ENCODE peak calls at places on chromosomes 12 and 14, in six cellular contexts. U is GM23248, M is HCT116, K is SK-N-SH, R is hepatocyte, E is GM23338. F is an unnamed sample. For H3K9me2, the result is how much of the 10 kb centered on the place peaks cover.

GRCh38 chr12:100115291-100115690 is 27.4 kb downstream of the BLTP3B start:
- DNase-seq in U (no peak), M (no peak), K (no peak), R (no peak), E (no peak), F (no peak)

GRCh38 chr14:54688229-54688628 is 121.3 kb downstream of the SAMD4A start:
- DNase-seq in U (no peak), M (no peak), K (no peak), R (no peak), E (no peak), F (no peak)

GRCh38 chr14:94690486-94690885 is 78.3 kb downstream of the SERPINA3 start:
- DNase-seq in U (no peak), M (no peak), K (peak), R (no peak), E (no peak), F (no peak)

GRCh38 chr14:104383931-104384775 is 195.4 kb upstream of the C14orf180 start:
- DNase-seq in U (no peak), M (no peak), K (peak), R (no peak), E (no peak), F (no peak)

GRCh38 chr14:25411933-25412757 is 362.2 kb upstream of the STXBP6 start:
- DNase-seq in U (peak), M (no peak), K (no peak), R (peak), E (peak), F (peak)

GRCh38 chr14:84090837-84091236 is 1439.1 kb upstream of the FLRT2 start:
- DNase-seq in U (no peak), M (no peak), K (no peak), R (no peak), E (no peak), F (no peak)

GRCh38 chr14:24806061-24806678 is 172.2 kb upstream of the GZMB start:
- DNase-seq in U (peak), M (no peak), K (peak), R (peak), E (peak), F (peak)

GRCh38 chr12:43728698-43729097 is 29.9 kb downstream of the PUS7L start:
- DNase-seq in U (no peak), M (no peak), K (no peak), R (no peak), E (no peak), F (no peak)

GRCh38 chr12:94032368-94032767 is 116.0 kb upstream of the PLXNC1 start:
- DNase-seq in U (no peak), M (no peak), K (no peak), R (no peak), E (no peak), F (no peak)

GRCh38 chr12:50402270-50403000 is 1.8 kb downstream of the LARP4 start:
- DNase-seq in U (peak), M (no peak), K (no peak), R (no peak), E (no peak), F (no peak)

GRCh38 chr12:24719293-24719721 is 229.6 kb downstream of the BCAT1 start:
- DNase-seq in U (peak), M (no peak), K (no peak), R (no peak), E (no peak), F (no peak)

GRCh38 chr14:50714452-50715073 is 46.5 kb upstream of the SAV1 start:
- DNase-seq in U (peak), M (peak), K (peak), R (peak), E (peak), F (peak)

GRCh38 chr12:96241484-96242256 is 47.5 kb downstream of the ELK3 start:
- DNase-seq in U (peak), M (no peak), K (no peak), R (peak), E (peak), F (no peak)

GRCh38 chr12:112527501-112527900 is 108.8 kb downstream of the PTPN11 start:
- DNase-seq in U (no peak), M (no peak), K (no peak), R (no peak), E (no peak), F (no peak)

GRCh38 chr14:94001501-94002396 is 4.6 kb downstream of the CCDC197 start:
- DNase-seq in U (peak), M (peak), K (peak), R (peak), E (peak), F (peak)

GRCh38 chr14:54594531-54594930 is 27.6 kb downstream of the SAMD4A start:
- DNase-seq in U (peak), M (no peak), K (no peak), R (no peak), E (no peak), F (no peak)

GRCh38 chr12:130562711-130563110 is 153.4 kb downstream of the RIMBP2 start:
- DNase-seq in U (no peak), M (no peak), K (no peak), R (no peak), E (no peak), F (no peak)

GRCh38 chr14:97978336-97978735 is 1181.2 kb downstream of the VRK1 start:
- DNase-seq in U (peak), M (peak), K (peak), R (peak), E (peak), F (no peak)

GRCh38 chr12:47858511-47859266 is 39.0 kb upstream of the HDAC7 start:
- DNase-seq in U (no peak), M (peak), K (no peak), R (no peak), E (no peak), F (no peak)

GRCh38 chr14:71138236-71139057 is 231.2 kb downstream of the PCNX1 start:
- DNase-seq in U (peak), M (no peak), K (no peak), R (no peak), E (no peak), F (no peak)

GRCh38 chr12:107133462-107133861 is 40.1 kb upstream of the CRY1 start:
- DNase-seq in U (no peak), M (no peak), K (no peak), R (no peak), E (no peak), F (no peak)

GRCh38 chr14:101198398-101199027 is 295.0 kb upstream of the RTL1 start:
- DNase-seq in U (no peak), M (no peak), K (peak), R (no peak), E (no peak), F (no peak)

GRCh38 chr14:61652526-61653262 is 42.6 kb upstream of the HIF1A start:
- DNase-seq in U (peak), M (no peak), K (no peak), R (peak), E (no peak), F (no peak)

GRCh38 chr12:128995619-128996018 is 142.3 kb downstream of the GLT1D1 start:
- DNase-seq in U (no peak), M (no peak), K (no peak), R (no peak), E (no peak), F (no peak)

GRCh38 chr14:68486033-68486732 is 306.7 kb downstream of the ZFP36L1 start:
- DNase-seq in U (no peak), M (no peak), K (no peak), R (no peak), E (no peak), F (no peak)

GRCh38 chr12:126926023-126926600 is 1340.9 kb upstream of the TMEM132C start:
- DNase-seq in U (peak), M (no peak), K (no peak), R (no peak), E (no peak), F (no peak)

GRCh38 chr12:94418517-94418916 is 41.1 kb downstream of the CEP83 start:
- DNase-seq in U (no peak), M (no peak), K (no peak), R (no peak), E (no peak), F (no peak)

GRCh38 chr12:124636138-124636968 is 68.9 kb upstream of the NCOR2 start:
- DNase-seq in U (peak), M (peak), K (no peak), R (peak), E (no peak), F (no peak)

GRCh38 chr12:57837779-57838562 is 8.6 kb downstream of the CTDSP2 start:
- DNase-seq in U (peak), M (no peak), K (no peak), R (peak), E (peak), F (no peak)

GRCh38 chr14:102805941-102806340 is 28.7 kb downstream of the TRAF3 start:
- DNase-seq in U (no peak), M (no peak), K (no peak), R (no peak), E (no peak), F (no peak)
- H3K4me2 ChIP-seq in U (no peak), M (peak), K (no peak), R (no peak), E (no peak), F (peak)

GRCh38 chr14:29459967-29460366 is 467.7 kb downstream of the PRKD1 start:
- DNase-seq in U (no peak), M (no peak), K (no peak), R (no peak), E (no peak), F (no peak)
- H3K9me2 ChIP-seq in U (under half), M (under half), K (under half), R (under half), E (under half), F (under half)

GRCh38 chr12:65209655-65210043 is 40.3 kb downstream of the LEMD3 start:
- DNase-seq in U (no peak), M (no peak), K (no peak), R (no peak), E (no peak), F (peak)

GRCh38 chr12:65205886-65206285 is 36.5 kb downstream of the LEMD3 start:
- DNase-seq in U (no peak), M (no peak), K (no peak), R (no peak), E (no peak), F (peak)

GRCh38 chr12:65204886-65205525 is 35.6 kb downstream of the LEMD3 start:
- DNase-seq in U (no peak), M (no peak), K (no peak), R (no peak), E (no peak), F (peak)

GRCh38 chr12:65208125-65208524 is 38.7 kb downstream of the LEMD3 start:
- DNase-seq in U (no peak), M (no peak), K (no peak), R (no peak), E (no peak), F (no peak)

GRCh38 chr12:65208957-65209654 is 39.7 kb downstream of the LEMD3 start:
- DNase-seq in U (no peak), M (no peak), K (peak), R (no peak), E (no peak), F (no peak)
- H3K4me3 ChIP-seq in U (no peak), M (no peak), K (no peak), R (no peak), E (no peak), F (no peak)

GRCh38 chr14:53022593-53022992 is 71.7 kb upstream of the FERMT2 start:
- DNase-seq in U (peak), M (no peak), K (no peak), R (no peak), E (no peak), F (no peak)

GRCh38 chr14:53019391-53019790 is 68.5 kb upstream of the FERMT2 start:
- DNase-seq in U (peak), M (no peak), K (no peak), R (no peak), E (no peak), F (no peak)

GRCh38 chr14:53027031-53027430 is 76.2 kb upstream of the FERMT2 start:
- DNase-seq in U (no peak), M (no peak), K (no peak), R (no peak), E (no peak), F (no peak)

GRCh38 chr14:53020193-53020932 is 69.5 kb upstream of the FERMT2 start:
- DNase-seq in U (no peak), M (no peak), K (no peak), R (no peak), E (peak), F (no peak)

GRCh38 chr14:53023325-53023724 is 72.5 kb upstream of the FERMT2 start:
- DNase-seq in U (no peak), M (no peak), K (no peak), R (no peak), E (no peak), F (no peak)
- H3K4me2 ChIP-seq in U (no peak), M (no peak), K (no peak), R (no peak), E (no peak), F (no peak)

GRCh38 chr12:88646824-88647223 is 66.6 kb upstream of the KITLG start:
- DNase-seq in U (no peak), M (no peak), K (no peak), R (no peak), E (no peak), F (no peak)
- H3K9me2 ChIP-seq in U (under half), M (under half), K (under half), R (under half), E (under half), F (under half)

GRCh38 chr14:75426332-75427125 is 1.3 kb upstream of the JDP2 start:
- DNase-seq in U (no peak), M (no peak), K (no peak), R (no peak), E (no peak), F (peak)
- H3K4me3 ChIP-seq in U (no peak), M (peak), K (no peak), R (no peak), E (peak), F (peak)

DNA sequence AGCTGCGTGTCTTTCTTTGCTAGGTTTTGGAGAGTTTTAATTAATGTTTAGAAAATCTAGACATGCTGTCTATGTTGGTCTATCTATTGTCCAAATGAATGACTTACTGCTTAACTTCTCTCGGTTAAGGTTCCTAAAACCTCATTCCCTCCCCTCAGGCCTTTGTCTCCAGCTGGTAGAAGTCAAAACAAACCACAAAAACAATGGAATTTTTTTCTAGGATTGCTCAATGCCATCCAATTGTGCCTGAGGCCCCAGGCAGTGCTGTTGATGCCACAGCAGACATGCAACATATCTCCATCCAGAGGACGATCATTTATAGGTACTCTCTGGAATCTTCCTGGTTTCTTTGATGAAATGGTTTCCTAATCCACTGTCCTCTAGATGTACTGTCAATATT is 448.2 kb upstream of the TBX3 start:
- DNase-seq in U (peak), M (no peak), K (no peak), R (no peak), E (no peak), F (no peak)
- H3K4me2 ChIP-seq in U (no peak), M (no peak), K (no peak), R (no peak), E (no peak), F (no peak)

GRCh38 chr14:57383125-57383524 is 7.3 kb upstream of the NAA30 start:
- DNase-seq in U (no peak), M (no peak), K (no peak), R (no peak), E (peak), F (no peak)
- H3K9me2 ChIP-seq in U (under half), M (under half), K (under half), R (under half), E (under half), F (under half)

DNA sequence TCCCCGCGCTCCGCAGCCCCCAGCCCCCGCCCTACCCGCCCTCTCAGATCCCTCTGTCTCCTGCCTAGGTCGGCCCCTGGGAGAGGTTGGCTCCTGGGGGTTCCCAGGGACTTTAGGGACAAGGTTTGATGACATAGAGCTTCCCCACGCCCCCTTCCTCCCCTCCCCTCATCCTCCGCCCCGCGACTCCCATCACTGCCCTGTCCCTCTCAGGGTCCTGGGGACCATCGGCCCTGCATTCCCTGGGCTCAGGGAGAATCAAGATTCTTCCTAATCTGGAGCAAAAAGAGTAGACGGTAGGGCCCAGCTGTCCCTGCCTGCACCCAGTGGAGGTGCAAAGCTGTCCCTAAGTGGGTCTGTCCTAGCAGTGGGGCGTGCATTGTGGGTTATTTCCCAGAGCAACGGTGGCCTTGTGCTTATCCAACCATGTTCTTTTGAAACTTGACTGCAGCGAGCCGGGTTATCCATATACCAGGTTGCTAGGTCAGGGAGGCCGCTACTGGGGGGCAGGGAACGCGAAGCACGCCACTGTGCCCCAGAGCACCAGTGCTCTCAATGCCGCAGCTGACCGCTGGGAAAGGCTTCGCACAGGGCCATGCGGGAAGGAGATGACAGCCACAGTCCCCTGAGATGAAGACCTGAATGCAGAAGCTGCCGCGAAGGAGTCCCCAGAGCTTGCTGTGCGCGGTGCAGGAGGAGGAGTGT is 124.4 kb upstream of the PRMT8 start:
- DNase-seq in U (no peak), M (no peak), K (peak), R (no peak), E (peak), F (no peak)
- H3K4me3 ChIP-seq in U (no peak), M (peak), K (peak), R (no peak), E (peak), F (no peak)